ENCODE peak calls at places on chromosomes 2 and 18, in five cellular contexts. F is activated CD4-positive, alpha-beta T cell treated with anti-CD3 and anti-CD28 coated beads, Interleukin-2, amount 50 U/mL, for 48 hours; R is iPS-NIHi11; J is frontal cortex; E is stimulated activated CD4-positive, alpha-beta T cell treated with anti-CD3 and anti-CD28 coated beads, Interleukin-4, amount 100 ng/mL, for 48 hours. S is an unnamed sample.

GRCh38 chr2:233228414-233228813 is 23.1 kb upstream of the ATG16L1 start:
- DNase-seq in F (no peak), R (no peak), J (no peak), E (no peak), S (no peak)

GRCh38 chr2:10447300-10448207 is 573 bp downstream of the ODC1 start:
- DNase-seq in F (peak; percentile 55), R (peak; percentile 80), J (no peak), E (peak; percentile 38), S (peak; percentile 35)

GRCh38 chr2:36380624-36381481 is 25.3 kb downstream of the CRIM1 start:
- DNase-seq in F (no peak), R (peak; percentile 69), J (no peak), E (no peak), S (no peak)

GRCh38 chr2:85707304-85707703 is 13.1 kb downstream of the GNLY start:
- DNase-seq in F (peak; percentile 55), R (peak; percentile 86), J (peak; percentile 61), E (peak; percentile 32), S (peak; percentile 78)

GRCh38 chr18:21597616-21598015 is 2.9 kb downstream of the ESCO1 start:
- DNase-seq in F (no peak), R (no peak), J (no peak), E (no peak), S (no peak)

GRCh38 chr2:200619275-200619674 is 33.5 kb downstream of the AOX1 start:
- DNase-seq in F (no peak), R (no peak), J (no peak), E (no peak), S (peak; percentile 27)

GRCh38 chr2:28036307-28036706 is 145.8 kb downstream of the BABAM2 start:
- DNase-seq in F (no peak), R (no peak), J (no peak), E (no peak), S (no peak)

GRCh38 chr2:61758991-61759390 is 94.9 kb downstream of the FAM161A start:
- DNase-seq in F (no peak), R (no peak), J (no peak), E (no peak), S (peak; percentile 71)